ENCODE peak calls at places on chromosome 18, in four cellular contexts. G, U, I and R are unnamed samples.

GRCh38 chr18:10101293-10101701 is 187.5 kb downstream of the VAPA start:
- DNase-seq in I (no peak), G (no peak), U (no peak), R (peak)

GRCh38 chr18:24702001-24702400 is 241.6 kb downstream of the HRH4 start:
- DNase-seq in G (no peak), I (no peak), U (no peak), R (no peak)

GRCh38 chr18:8177330-8178016 is 431.8 kb upstream of the RAB12 start:
- DNase-seq in G (no peak), U (no peak), I (no peak), R (peak)

GRCh38 chr18:10015288-10015701 is 101.5 kb downstream of the VAPA start:
- DNase-seq in G (no peak), I (no peak), U (no peak), R (peak)

GRCh38 chr18:59049726-59050660 is 89.7 kb upstream of the SEC11C start:
- DNase-seq in G (no peak), U (peak), I (no peak), R (no peak)

GRCh38 chr18:79818036-79818435 is 20.3 kb downstream of the KCNG2 start:
- DNase-seq in I (no peak), U (no peak), G (no peak), R (peak)

GRCh38 chr18:77087391-77088141 is 45.0 kb downstream of the MBP start:
- DNase-seq in I (no peak), G (peak), U (no peak), R (no peak)

GRCh38 chr18:2316082-2316481 is 255.2 kb downstream of the METTL4 start:
- DNase-seq in I (no peak), G (no peak), U (no peak), R (no peak)

GRCh38 chr18:69648486-69648885 is 247.8 kb downstream of the DOK6 start:
- DNase-seq in I (no peak), G (no peak), U (no peak), R (no peak)

GRCh38 chr18:9003406-9004100 is 98.9 kb upstream of the NDUFV2 start:
- DNase-seq in G (no peak), I (no peak), U (no peak), R (no peak)

GRCh38 chr18:37641573-37641972 is 76.0 kb upstream of the CELF4 start:
- DNase-seq in G (no peak), U (no peak), I (no peak), R (no peak)

GRCh38 chr18:55920063-55920462 is 332.1 kb upstream of the TCF4 start:
- DNase-seq in G (no peak), U (no peak), I (no peak), R (no peak)